ENCODE peak calls at places on chromosomes 1 and 21, in seven cellular contexts. Q, Z, H, E, R, O and B are unnamed samples.
A peak's percentile ranks its signal among the peaks of the same experiment; 100 is the strongest.

GRCh38 chr1:172108494-172108893 is 267.2 kb downstream of the DNM3 start:
- DNase-seq in Q (no peak), R (no peak), O (no peak), E (no peak), Z (no peak), H (no peak), B (no peak)

GRCh38 chr1:224929335-224930237 is at the start of gene DNAH14:
- DNase-seq in E (peak; percentile 35), Q (peak; percentile 88), O (peak; percentile 31), H (peak; percentile 88), R (peak; percentile 85), Z (peak; percentile 66), B (peak; percentile 84)

GRCh38 chr21:38477241-38477640 is 21.0 kb downstream of the ERG start:
- DNase-seq in Z (no peak), Q (no peak), R (no peak), E (no peak), O (no peak), H (no peak), B (no peak)

GRCh38 chr1:188937965-188938551 is 1539.6 kb downstream of the BRINP3 start:
- DNase-seq in Z (no peak), R (no peak), Q (no peak), H (no peak), E (no peak), O (no peak), B (no peak)

GRCh38 chr1:74570797-74571492 is 58.5 kb upstream of the LRRC53 start:
- DNase-seq in Q (no peak), O (no peak), E (no peak), Z (no peak), H (no peak), R (no peak), B (peak; percentile 72)

GRCh38 chr1:241934181-241934815 is 23.3 kb upstream of the BECN2 start:
- DNase-seq in O (no peak), R (no peak), Q (no peak), H (peak; percentile 77), Z (no peak), E (no peak), B (no peak)

GRCh38 chr1:212950243-212951057 is at the start of gene VASH2:
- DNase-seq in O (peak; percentile 90), E (peak; percentile 95), R (peak; percentile 87), Q (peak; percentile 80), H (peak; percentile 90), Z (peak; percentile 86), B (peak; percentile 89)

GRCh38 chr1:157882560-157882959 is 41.0 kb upstream of the CD5L start:
- DNase-seq in O (no peak), Q (no peak), R (no peak), H (no peak), Z (no peak), E (no peak), B (no peak)

GRCh38 chr1:76012341-76013208 is 62.0 kb upstream of the ST6GALNAC3 start:
- DNase-seq in R (no peak), O (no peak), E (no peak), Q (no peak), Z (no peak), H (no peak), B (no peak)

GRCh38 chr1:35885961-35886558 is 3.1 kb downstream of the AGO1 start:
- DNase-seq in O (no peak), Z (no peak), E (no peak), R (no peak), Q (no peak), H (peak; percentile 97), B (peak; percentile 72)

GRCh38 chr1:32138965-32139364 is 31.1 kb downstream of the KPNA6 start:
- DNase-seq in Z (peak; percentile 39), R (no peak), E (no peak), Q (no peak), H (no peak), O (no peak), B (no peak)

GRCh38 chr1:112393634-112393976 is 2.4 kb upstream of the CTTNBP2NL start:
- DNase-seq in Q (no peak), R (peak; percentile 51), E (no peak), O (no peak), Z (no peak), H (no peak), B (no peak)

GRCh38 chr21:44723177-44724131 is 12.1 kb upstream of the TSPEAR start:
- DNase-seq in R (no peak), H (peak; percentile 51), E (no peak), O (no peak), Z (no peak), Q (no peak), B (no peak)

GRCh38 chr1:157577420-157577819 is 20.5 kb downstream of the FCRL4 start:
- DNase-seq in H (no peak), O (no peak), E (no peak), Q (no peak), R (no peak), Z (no peak), B (no peak)

GRCh38 chr1:1943834-1944570 is 24.9 kb upstream of the TMEM52 start:
- DNase-seq in O (peak; percentile 55), H (peak; percentile 83), Z (peak; percentile 71), R (peak; percentile 48), E (peak; percentile 75), Q (no peak), B (peak; percentile 84)
- TF ChIP-seq CTCF in O (peak; percentile 66), H (peak; percentile 96), Z (peak; percentile 67), R (peak; percentile 93), E (peak; percentile 81), Q (peak; percentile 72), B (peak; percentile 96)

DNA sequence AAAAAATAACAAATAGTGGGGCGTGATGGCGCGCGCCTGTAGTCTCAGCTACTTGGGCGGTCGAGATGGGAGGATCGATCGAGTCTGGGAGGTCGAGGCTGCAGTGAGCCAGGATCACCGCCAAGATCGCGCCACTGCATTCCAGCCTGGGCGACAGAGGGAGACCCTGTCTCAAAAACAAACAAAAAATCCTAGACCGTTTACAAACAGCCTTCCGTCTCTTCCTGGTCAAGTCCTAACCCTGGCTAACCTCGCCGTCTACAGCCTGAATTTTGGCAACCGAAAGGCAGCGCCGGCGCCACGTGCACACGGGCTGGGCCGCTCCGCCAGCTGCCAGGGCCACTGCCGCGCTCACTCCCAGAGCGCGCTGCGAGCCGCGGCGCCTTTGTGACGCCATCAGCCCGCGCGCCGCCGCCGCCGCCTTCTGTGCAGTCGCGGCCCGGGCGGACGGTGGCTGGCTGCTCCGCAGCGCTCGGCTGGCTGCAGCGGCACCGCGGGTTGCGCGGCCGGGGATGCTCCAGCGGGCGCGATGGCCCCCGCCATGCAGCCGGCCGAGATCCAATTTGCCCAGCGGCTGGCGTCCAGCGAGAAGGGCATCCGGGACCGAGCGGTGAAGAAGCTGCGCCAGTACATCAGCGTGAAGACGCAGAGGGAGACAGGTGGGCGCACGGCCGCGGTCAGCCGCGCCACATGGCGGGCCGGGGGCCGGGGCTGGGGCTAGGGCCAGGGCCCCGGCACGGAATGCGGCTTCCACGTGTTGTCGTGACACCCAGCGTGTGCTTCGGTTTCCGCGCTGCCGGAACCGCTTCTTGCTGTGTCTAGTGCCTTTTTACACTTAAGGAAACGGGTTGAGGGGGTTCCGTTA is at the start of the genes HSF2BP and RRP1B:
- DNase-seq in E (peak; percentile 95), H (peak; percentile 84), Z (peak; percentile 63), Q (peak; percentile 74), O (peak; percentile 70), R (peak; percentile 81), B (peak; percentile 90)
- TF ChIP-seq CTCF in E (no peak), H (no peak), Z (no peak), Q (no peak), O (no peak), R (no peak), B (no peak)

GRCh38 chr21:46154955-46155513 is 345 bp downstream of the FTCD start:
- DNase-seq in H (peak; percentile 24), O (peak; percentile 12), Z (no peak), Q (no peak), R (no peak), E (no peak), B (peak; percentile 10)

GRCh38 chr21:46151989-46152938 is 3.1 kb downstream of the FTCD start:
- DNase-seq in R (no peak), Q (no peak), O (peak; percentile 14), E (no peak), H (peak; percentile 24), Z (no peak), B (peak; percentile 19)

GRCh38 chr21:46154155-46154954 is 1.0 kb downstream of the FTCD start:
- DNase-seq in Z (no peak), H (peak; percentile 32), E (no peak), O (peak; percentile 17), Q (no peak), R (no peak), B (peak; percentile 13)

GRCh38 chr21:46152939-46153258 is 2.5 kb downstream of the FTCD start:
- DNase-seq in R (no peak), H (no peak), O (peak; percentile 4), E (no peak), Q (no peak), Z (no peak), B (no peak)

DNA sequence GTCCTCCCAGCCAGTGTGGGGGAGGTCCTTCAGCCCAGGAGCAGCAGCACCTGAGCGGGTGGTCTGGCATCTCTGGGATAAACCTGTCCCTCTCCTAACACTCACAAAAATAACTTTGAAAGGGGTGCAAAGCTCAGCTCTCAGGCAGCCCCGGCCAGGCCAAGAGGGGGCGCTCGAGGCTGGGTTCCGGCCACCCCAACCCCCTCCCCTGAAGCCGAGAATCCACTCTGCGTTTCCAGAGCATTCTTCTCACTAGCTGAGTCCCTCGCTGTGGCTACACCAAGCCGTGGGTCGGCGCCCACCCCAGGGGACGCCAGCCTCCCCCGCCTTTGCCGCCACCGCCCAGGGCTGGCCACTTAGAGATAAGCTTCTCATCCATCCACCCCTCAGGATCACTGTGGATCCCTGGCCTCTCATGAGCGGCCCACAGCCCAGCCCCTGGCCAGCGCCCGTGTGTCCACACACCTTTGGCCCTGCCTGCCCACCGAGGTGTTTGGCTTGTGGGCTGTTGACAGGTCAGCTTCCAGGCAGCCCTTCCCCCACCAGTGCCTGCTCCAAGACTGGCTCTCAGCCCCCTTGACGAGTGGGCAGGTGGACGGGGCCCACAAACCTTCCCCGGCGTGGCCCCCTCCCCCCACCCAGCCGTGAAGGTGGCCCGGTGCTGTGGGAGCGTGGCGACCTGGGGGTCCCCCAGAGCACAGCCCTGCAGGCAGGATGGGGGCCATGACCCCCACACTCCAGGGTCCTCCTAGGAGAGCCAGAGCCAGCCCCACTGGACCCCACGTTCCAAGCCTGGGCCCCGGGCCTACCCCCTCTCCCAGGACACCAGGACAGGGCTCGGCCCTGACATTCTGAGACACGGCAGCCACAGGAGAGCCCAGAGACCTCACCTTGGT is 1.9 kb downstream of the FTCD start:
- DNase-seq in Z (peak; percentile 43), Q (no peak), E (peak; percentile 73), R (peak; percentile 58), O (peak; percentile 20), H (peak; percentile 80), B (peak; percentile 85)
- TF ChIP-seq CTCF in Z (peak; percentile 45), Q (peak; percentile 36), E (peak; percentile 74), R (peak; percentile 62), O (peak; percentile 36), H (peak; percentile 96), B (peak; percentile 69)

DNA sequence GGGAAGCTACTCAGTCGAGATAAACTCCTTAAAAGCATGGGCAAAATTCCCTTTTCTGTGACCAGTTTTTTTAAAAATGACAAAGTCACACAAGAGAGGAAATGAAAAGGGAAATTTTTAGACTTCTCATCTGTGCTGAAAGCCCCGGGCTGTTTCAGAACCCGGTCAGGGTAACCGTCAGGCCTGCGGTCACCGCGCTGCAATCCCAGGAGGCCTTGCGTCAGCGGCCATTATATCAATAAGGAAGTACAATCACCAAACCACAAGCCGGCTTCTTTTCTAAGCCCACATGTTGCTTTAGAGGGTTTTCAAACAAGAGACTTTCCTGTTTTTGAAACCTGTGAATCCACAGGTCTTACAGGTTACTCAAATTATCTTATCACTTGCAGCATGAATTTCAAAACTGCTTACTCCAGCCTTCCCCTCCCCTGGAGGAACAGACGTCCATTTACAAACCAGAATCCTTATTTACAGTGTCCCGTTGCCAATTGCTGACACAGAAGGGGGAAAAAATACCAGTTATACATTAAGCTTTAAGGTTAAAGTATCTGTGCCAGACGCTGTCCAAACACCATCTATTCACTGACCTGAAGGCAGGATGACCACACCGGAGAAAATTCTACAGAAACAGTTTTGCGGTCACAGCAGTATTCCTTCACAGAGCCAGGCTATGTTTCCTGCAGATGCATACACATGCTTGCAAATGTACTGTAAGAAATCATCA is 165.3 kb downstream of the TOMM20 start:
- DNase-seq in E (peak; percentile 87), H (no peak), O (peak; percentile 85), R (peak; percentile 91), Q (peak; percentile 82), Z (peak; percentile 69), B (no peak)
- TF ChIP-seq CTCF in E (no peak), H (no peak), O (no peak), R (no peak), Q (no peak), Z (no peak), B (no peak)